ENCODE peak calls at places on chromosomes 11 and 22, in ten cellular contexts. R is NCI-H1436, C is DMS 273 treated with DMSO at 0.1 percent for 48 hours, Y is NAMALWA, Q is GF-D8, M is tibial artery, D is pulmonary artery endothelial cell, N is NCI-H187 treated with DMSO at 0.1 percent for 48 hours, L is amniotic epithelial cell, Z is Right ventricle myocardium superior. H is an unnamed sample.

GRCh38 chr11:83566948-83567347 is 280.8 kb upstream of the CCDC90B start:
- DNase-seq in R (no peak), Q (no peak), Y (no peak), D (no peak), M (no peak), C (no peak), N (no peak), L (peak), Z (no peak), H (no peak)

GRCh38 chr22:40036126-40036525 is 41.4 kb downstream of the FAM83F start:
- DNase-seq in R (no peak), C (no peak), Z (no peak), M (no peak), L (no peak), Y (no peak), D (no peak), Q (no peak), N (no peak), H (no peak)

GRCh38 chr11:123429851-123430735 is at the start of gene GRAMD1B:
- DNase-seq in M (no peak), Z (peak), C (peak), D (no peak), Q (no peak), L (peak), R (peak), Y (no peak), N (no peak), H (peak)

GRCh38 chr11:64353761-64354506 is 5.0 kb upstream of the RPS6KA4 start:
- DNase-seq in Y (no peak), L (no peak), N (no peak), Z (no peak), C (no peak), Q (no peak), D (no peak), R (no peak), M (no peak), H (no peak)

GRCh38 chr11:76610371-76610770 is 60.2 kb downstream of the LRRC32 start:
- DNase-seq in R (no peak), L (no peak), C (no peak), Z (no peak), D (no peak), M (no peak), Y (no peak), Q (no peak), N (no peak), H (no peak)

GRCh38 chr11:63641727-63642126 is 27.5 kb upstream of the PLAAT3 start:
- DNase-seq in R (no peak), D (no peak), M (no peak), N (no peak), C (no peak), Z (no peak), Q (no peak), Y (no peak), L (peak), H (no peak)

GRCh38 chr11:118437046-118437735 is 899 bp downstream of the KMT2A start:
- DNase-seq in L (peak), Y (peak), R (peak), D (no peak), M (peak), C (peak), N (no peak), Q (no peak), Z (peak), H (peak)

GRCh38 chr11:2077061-2077802 is 62.0 kb downstream of the IGF2 start:
- DNase-seq in N (no peak), C (no peak), M (no peak), R (no peak), Y (no peak), L (peak), D (peak), Z (no peak), Q (no peak), H (no peak)

GRCh38 chr11:60127311-60127811 is 38.9 kb downstream of the MS4A2 start:
- DNase-seq in L (no peak), N (no peak), Z (no peak), Q (no peak), C (no peak), R (no peak), Y (no peak), M (no peak), D (no peak), H (no peak)

GRCh38 chr11:102269927-102270326 is 47.4 kb upstream of the BIRC3 start:
- DNase-seq in L (peak), D (no peak), M (no peak), Z (no peak), Q (no peak), C (no peak), R (no peak), N (no peak), Y (no peak), H (no peak)

GRCh38 chr11:79155237-79155636 is 285.6 kb downstream of the TENM4 start:
- DNase-seq in Q (no peak), R (no peak), D (no peak), Z (no peak), M (no peak), Y (no peak), C (no peak), L (no peak), N (no peak), H (no peak)

GRCh38 chr11:61037694-61038093 is 64.6 kb upstream of the CD5 start:
- DNase-seq in Y (no peak), Z (peak), N (no peak), R (no peak), Q (no peak), L (no peak), D (no peak), C (no peak), M (no peak), H (no peak)

GRCh38 chr11:75239551-75240290 is 853 bp upstream of the TPBGL start:
- DNase-seq in Z (no peak), Y (no peak), R (no peak), C (no peak), Q (no peak), L (no peak), D (no peak), M (no peak), N (no peak), H (no peak)

H was measured in uterus.